ENCODE peak calls at places on chromosome 22, in six cellular contexts. U is OCI-LY7, E is DMS153, V is esophagus squamous epithelium, N is psoas muscle, W is K562. G is an unnamed sample.

GRCh38 chr22:31530816-31531180 is 34.5 kb downstream of the SFI1 start:
- DNase-seq in U (no peak), E (no peak), V (no peak), N (no peak), W (no peak), G (no peak)

GRCh38 chr22:50267591-50268390 is 2.4 kb downstream of the MAPK11 start:
- DNase-seq in U (peak), E (no peak), V (no peak), N (peak), W (peak), G (peak)

GRCh38 chr22:44752285-44753188 is at the start of gene ARHGAP8:
- DNase-seq in U (no peak), E (no peak), V (no peak), N (no peak), W (peak), G (no peak)

GRCh38 chr22:45844009-45844408 is 133.0 kb downstream of the WNT7B start:
- DNase-seq in U (no peak), E (no peak), V (no peak), N (no peak), W (no peak), G (no peak)

GRCh38 chr22:46348099-46348695 is 12.7 kb downstream of the TRMU start:
- DNase-seq in U (no peak), E (no peak), V (no peak), N (no peak), W (no peak), G (no peak)

GRCh38 chr22:26579331-26579886 is 10.5 kb downstream of the TPST2 start:
- DNase-seq in U (peak), E (no peak), V (no peak), N (no peak), W (no peak), G (no peak)

GRCh38 chr22:27790396-27791216 is 10.9 kb downstream of the MN1 start:
- DNase-seq in U (no peak), E (no peak), V (no peak), N (no peak), W (no peak), G (peak)

GRCh38 chr22:49739138-49739537 is 88.5 kb downstream of the BRD1 start:
- DNase-seq in U (no peak), E (no peak), V (no peak), N (no peak), W (no peak), G (no peak)

GRCh38 chr22:30208631-30209603 is 37.6 kb downstream of the LIF start:
- DNase-seq in U (no peak), E (no peak), V (no peak), N (peak), W (peak), G (no peak)

GRCh38 chr22:48615171-48616008 is 1212.3 kb downstream of the BRD1 start:
- DNase-seq in U (no peak), E (no peak), V (no peak), N (no peak), W (no peak), G (no peak)

GRCh38 chr22:31139866-31140716 is at the start of gene PLA2G3:
- DNase-seq in U (no peak), E (peak), V (no peak), N (no peak), W (peak), G (no peak)